ENCODE peak calls at places on chromosomes 3 and 15, in six cellular contexts. I is A549, B is tibial artery, U is coronary artery, O is suprapubic skin, S is left ventricle myocardium inferior. P is an unnamed sample.

GRCh38 chr15:100879461-100880138 is at the start of gene ALDH1A3:
- DNase-seq in O (no peak), U (no peak), I (peak), B (no peak), S (peak), P (no peak)

GRCh38 chr15:79943820-79944219 is 27.2 kb downstream of the BCL2A1 start:
- DNase-seq in B (no peak), I (peak), S (no peak), U (no peak), O (no peak), P (no peak)

GRCh38 chr15:49720221-49720620 is 99.4 kb downstream of the DTWD1 start:
- DNase-seq in I (no peak), O (no peak), B (no peak), U (no peak), S (no peak), P (no peak)

GRCh38 chr3:47588053-47588452 is 9.4 kb upstream of the CSPG5 start:
- DNase-seq in U (no peak), O (no peak), S (no peak), B (no peak), I (no peak), P (no peak)

GRCh38 chr15:91685436-91685835 is 168.1 kb upstream of the SLCO3A1 start:
- DNase-seq in I (no peak), U (no peak), B (no peak), S (no peak), O (no peak), P (no peak)

GRCh38 chr3:49799105-49799504 is 568 bp downstream of the CDHR4 start:
- DNase-seq in O (no peak), I (no peak), S (no peak), U (no peak), B (no peak), P (no peak)

GRCh38 chr15:44296625-44297524 is 8.4 kb downstream of the GOLM2 start:
- DNase-seq in O (peak), B (no peak), I (peak), U (no peak), S (no peak), P (peak)

GRCh38 chr3:46878796-46879436 is 1.4 kb downstream of the PTH1R start:
- DNase-seq in S (no peak), B (no peak), O (no peak), I (peak), U (no peak), P (no peak)

GRCh38 chr3:194137314-194138097 is 1.6 kb downstream of the HES1 start:
- DNase-seq in I (peak), U (peak), S (peak), O (no peak), B (peak), P (no peak)

GRCh38 chr3:47019201-47019600 is 39.7 kb downstream of the NBEAL2 start:
- DNase-seq in S (no peak), O (no peak), U (no peak), I (no peak), B (no peak), P (no peak)

GRCh38 chr15:77871838-77872371 is 205.6 kb downstream of the TBC1D2B start:
- DNase-seq in B (no peak), S (no peak), O (no peak), U (no peak), I (no peak), P (no peak)

GRCh38 chr3:42166214-42166613 is 75.1 kb downstream of the TRAK1 start:
- DNase-seq in I (no peak), S (no peak), B (no peak), U (no peak), O (no peak), P (peak)

DNA sequence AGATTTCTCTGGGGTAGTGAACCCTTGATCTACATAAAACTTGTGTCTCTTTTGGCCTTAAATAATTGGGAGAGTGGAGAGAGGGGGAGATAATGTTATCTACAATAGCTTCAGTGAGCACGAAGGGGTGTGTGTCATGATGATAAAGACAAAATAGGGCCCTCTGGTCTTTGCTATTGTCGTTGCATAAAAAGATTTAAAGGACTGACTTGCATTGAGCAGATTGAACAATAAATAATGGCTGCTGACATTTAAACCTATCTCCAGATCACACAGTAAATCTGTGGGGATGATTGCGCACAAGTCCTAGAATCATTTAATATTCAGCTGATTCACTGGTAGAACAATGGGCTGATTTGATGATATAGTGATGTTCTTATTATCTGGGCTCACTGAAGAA is 71.3 kb upstream of the GAP43 start:
- DNase-seq in S (no peak), U (no peak), O (no peak), I (no peak), B (no peak), P (no peak)
- TF ChIP-seq CTCF in S (no peak), U (no peak), O (no peak), I (no peak), B (no peak), P (no peak)

GRCh38 chr15:74783072-74783807 is 1.4 kb downstream of the CSK start:
- DNase-seq in B (no peak), I (no peak), U (no peak), S (no peak), O (no peak), P (no peak)

GRCh38 chr15:74784854-74785715 is 3.2 kb downstream of the CSK start:
- DNase-seq in O (no peak), I (no peak), B (no peak), U (no peak), S (no peak), P (no peak)

GRCh38 chr15:74782596-74783071 is 754 bp downstream of the CSK start:
- DNase-seq in S (no peak), U (no peak), I (no peak), B (no peak), O (no peak), P (no peak)

GRCh38 chr15:74784426-74784825 is 2.5 kb downstream of the CSK start:
- DNase-seq in S (no peak), I (no peak), U (no peak), O (no peak), B (no peak), P (no peak)

GRCh38 chr15:74783808-74784175 is 1.9 kb downstream of the CSK start:
- DNase-seq in U (no peak), B (no peak), O (no peak), I (no peak), S (no peak), P (no peak)
- H3K4me3 ChIP-seq in U (peak), B (peak), O (peak), I (peak), S (peak), P (peak)

DNA sequence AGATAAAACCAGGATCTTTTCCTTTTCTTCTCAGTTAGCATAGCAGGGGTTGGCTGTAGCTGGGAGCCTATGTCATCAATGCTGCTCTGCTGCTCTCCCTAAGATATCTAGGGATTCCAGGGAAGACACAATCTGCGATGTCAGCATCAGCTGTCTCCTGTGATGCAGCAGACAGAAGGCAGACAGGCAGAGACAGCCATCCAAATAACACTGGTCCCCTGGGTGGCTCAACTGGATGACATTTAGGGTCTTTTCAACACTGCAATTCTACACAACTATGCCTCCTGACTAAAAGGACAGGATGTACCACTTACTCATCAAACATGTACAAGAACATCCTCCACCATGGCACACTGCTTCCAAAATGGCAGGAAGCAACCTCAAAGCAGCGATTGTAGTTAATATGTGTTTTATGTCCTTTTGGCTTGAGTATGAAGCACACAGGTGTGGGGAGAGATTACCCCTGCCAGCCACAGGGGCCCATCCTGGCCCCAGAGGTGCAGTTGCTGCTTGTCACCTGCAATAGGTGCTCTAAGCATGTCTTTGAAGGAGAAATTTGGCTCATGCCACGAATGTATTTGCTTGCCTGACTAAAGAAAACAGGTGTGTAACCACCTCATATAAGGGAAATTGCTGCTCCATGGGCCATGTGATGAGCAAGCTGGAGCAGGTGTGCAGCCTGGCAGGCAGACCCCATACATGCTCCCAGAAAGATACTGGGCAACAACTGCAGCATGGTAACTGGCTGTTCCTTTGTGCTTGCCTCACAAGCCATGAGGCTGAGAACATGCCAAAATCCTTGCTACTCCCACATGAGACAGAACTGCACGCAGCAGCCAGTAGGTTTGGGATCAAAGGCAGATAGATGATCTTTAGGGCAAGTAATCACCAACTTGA is 357.8 kb downstream of the VPS13C start:
- DNase-seq in I (no peak), U (no peak), O (no peak), B (no peak), S (no peak), P (peak)
- TF ChIP-seq CTCF in I (no peak), U (no peak), O (no peak), B (no peak), S (no peak), P (peak)

GRCh38 chr3:189588818-189589569 is 42.2 kb upstream of the TP63 start:
- DNase-seq in B (no peak), S (no peak), U (no peak), O (no peak), I (no peak), P (no peak)
- H3K4me3 ChIP-seq in B (no peak), S (no peak), U (no peak), O (no peak), I (no peak), P (no peak)

DNA sequence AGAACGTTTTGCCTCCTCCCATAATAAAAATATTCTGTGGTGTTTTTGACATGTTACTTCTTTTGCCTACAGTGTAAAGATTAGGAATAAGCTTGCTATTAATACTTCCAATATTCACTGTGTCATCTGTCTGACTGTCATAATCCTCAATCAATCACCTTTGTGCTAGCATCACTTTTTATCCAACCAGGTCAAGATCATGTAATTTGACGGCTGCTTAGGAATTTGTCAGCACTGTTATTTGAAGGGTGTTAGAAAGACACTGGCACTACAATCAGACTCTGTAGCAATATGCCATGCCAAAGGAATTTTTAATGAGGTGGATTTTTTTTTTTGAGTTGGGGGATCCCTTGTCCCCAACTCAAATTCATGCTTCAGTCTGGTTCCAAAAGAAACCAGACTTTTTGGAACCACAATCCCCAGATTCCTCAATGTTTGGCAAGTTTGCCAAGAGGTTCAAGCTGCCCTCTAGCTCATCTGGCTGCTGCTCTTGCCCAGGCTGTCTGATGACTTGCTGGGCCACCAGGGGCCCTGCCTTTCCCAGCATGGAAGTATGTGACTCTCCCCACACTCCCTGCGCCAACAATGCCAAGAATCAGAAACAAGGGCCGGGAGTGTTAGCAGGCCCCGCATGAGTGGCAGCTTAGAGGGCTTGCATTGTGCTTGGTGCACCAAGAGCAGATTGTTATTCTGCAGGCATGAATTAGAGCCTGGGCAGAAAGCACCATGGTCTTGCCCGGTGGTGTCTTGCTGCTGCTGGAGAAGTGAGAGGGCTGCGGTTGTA is 58.6 kb upstream of the TSC22D2 start:
- DNase-seq in S (peak), O (no peak), B (no peak), I (peak), U (peak), P (no peak)
- TF ChIP-seq CTCF in S (peak), O (no peak), B (no peak), I (no peak), U (no peak), P (no peak)

DNA sequence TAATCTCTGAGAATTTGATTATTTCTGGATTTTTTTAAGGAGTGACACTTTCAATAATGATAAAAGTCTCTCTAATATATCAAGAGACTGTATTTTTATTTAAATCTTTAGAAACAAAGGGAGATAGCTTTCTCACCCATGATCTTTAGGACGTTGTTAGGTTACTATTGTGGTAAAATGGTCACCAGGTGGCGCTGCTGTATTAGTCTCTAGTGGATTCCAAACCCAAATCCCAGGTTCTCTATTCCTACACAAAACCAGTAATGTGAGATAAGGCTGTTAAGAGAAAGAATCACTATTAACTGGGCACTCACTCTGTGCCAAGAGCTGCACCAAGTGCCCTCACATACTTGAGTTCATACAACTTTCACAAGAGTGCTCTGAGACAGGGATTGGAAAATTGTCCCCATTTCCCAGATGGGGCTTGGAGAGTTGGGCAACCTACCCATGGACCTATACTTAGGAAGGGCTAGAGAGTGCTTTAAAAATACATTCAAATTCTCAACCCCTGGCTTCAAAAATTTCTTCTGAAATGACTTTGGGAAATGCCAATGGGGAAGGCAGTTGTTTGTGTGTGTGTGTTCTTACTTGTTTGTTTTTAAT is 593.4 kb upstream of the TGFBR2 start:
- DNase-seq in S (peak), B (peak), O (peak), I (peak), U (no peak), P (peak)
- H3K4me3 ChIP-seq in S (no peak), B (no peak), O (no peak), I (no peak), U (no peak), P (no peak)

GRCh38 chr15:98143116-98143515 is 182.6 kb downstream of the ARRDC4 start:
- DNase-seq in I (no peak), U (no peak), B (no peak), O (no peak), S (no peak), P (no peak)

GRCh38 chr15:98139337-98139736 is 178.8 kb downstream of the ARRDC4 start:
- DNase-seq in I (no peak), S (no peak), B (no peak), O (no peak), U (no peak), P (no peak)

GRCh38 chr15:98142584-98142983 is 182.1 kb downstream of the ARRDC4 start:
- DNase-seq in U (no peak), B (no peak), O (no peak), I (no peak), S (no peak), P (no peak)

GRCh38 chr15:98134875-98135274 is 174.4 kb downstream of the ARRDC4 start:
- DNase-seq in I (no peak), U (no peak), S (no peak), B (no peak), O (no peak), P (no peak)

GRCh38 chr15:98138910-98139309 is 178.4 kb downstream of the ARRDC4 start:
- DNase-seq in O (no peak), U (no peak), I (peak), S (no peak), B (no peak), P (no peak)
- TF ChIP-seq CTCF in O (no peak), U (no peak), I (no peak), S (no peak), B (no peak), P (no peak)

GRCh38 chr3:60469481-60469880 is 781.8 kb downstream of the FHIT start:
- DNase-seq in O (no peak), S (no peak), U (no peak), B (no peak), I (no peak), P (no peak)
- H3K4me3 ChIP-seq in O (no peak), S (no peak), U (no peak), B (no peak), I (no peak), P (no peak)